ENCODE peak calls at places on chromosomes 7 and 10, in four cellular contexts. N is prostate gland, R is Caco-2, H is bronchial epithelial cell. K is an unnamed sample. For H3K36me3, the result is how much of the 10 kb centered on the place peaks cover.

GRCh38 chr7:75915416-75916156 is 631 bp downstream of the POR start:
- DNase-seq in N (peak), R (no peak), H (no peak), K (peak)

GRCh38 chr10:4088354-4089066 is 303.5 kb upstream of the KLF6 start:
- DNase-seq in N (no peak), R (no peak), H (no peak), K (no peak)

GRCh38 chr7:119964065-119964464 is 308.9 kb upstream of the KCND2 start:
- DNase-seq in N (no peak), R (no peak), H (no peak), K (no peak)

GRCh38 chr10:126749030-126749655 is 78.7 kb upstream of the C10orf90 start:
- DNase-seq in N (peak), R (peak), H (peak), K (no peak)

GRCh38 chr10:100829103-100829870 is 83.5 kb upstream of the SLF2 start:
- DNase-seq in N (no peak), R (peak), H (no peak), K (no peak)

GRCh38 chr7:108165726-108166125 is 35.6 kb upstream of the LAMB4 start:
- DNase-seq in N (no peak), R (no peak), H (no peak), K (no peak)

GRCh38 chr7:116810267-116811116 is 51.9 kb upstream of the CAPZA2 start:
- DNase-seq in N (no peak), R (peak), H (no peak), K (no peak)

GRCh38 chr7:103394566-103394965 is 47.1 kb downstream of the PSMC2 start:
- DNase-seq in N (no peak), R (no peak), H (no peak), K (no peak)

GRCh38 chr7:36526720-36527548 is 137.3 kb downstream of the ANLN start:
- DNase-seq in N (no peak), R (no peak), H (peak), K (no peak)

GRCh38 chr7:82405291-82405690 is 38.3 kb downstream of the CACNA2D1 start:
- DNase-seq in N (no peak), R (no peak), H (no peak), K (no peak)

GRCh38 chr7:117072620-117073118 is 119.4 kb downstream of the ST7 start:
- DNase-seq in N (peak), R (no peak), H (peak), K (peak)

GRCh38 chr7:107164092-107164491 is 4.7 kb upstream of the HBP1 start:
- DNase-seq in N (no peak), R (no peak), H (peak), K (no peak)

GRCh38 chr10:27369832-27370231 is 129.2 kb upstream of the ACBD5 start:
- DNase-seq in N (no peak), R (no peak), H (peak), K (no peak)

GRCh38 chr10:4586756-4587155 is 239.3 kb upstream of the AKR1E2 start:
- DNase-seq in N (no peak), R (no peak), H (no peak), K (no peak)

GRCh38 chr10:120212275-120212674 is 244.8 kb upstream of the PLPP4 start:
- DNase-seq in N (no peak), R (no peak), H (no peak), K (no peak)

GRCh38 chr10:49037187-49037586 is 78.1 kb downstream of the VSTM4 start:
- DNase-seq in N (no peak), R (no peak), H (peak), K (no peak)

GRCh38 chr10:81182296-81182695 is 644.6 kb downstream of the SH2D4B start:
- DNase-seq in N (no peak), R (no peak), H (no peak), K (no peak)

GRCh38 chr10:96636546-96636945 is 49.7 kb upstream of the TM9SF3 start:
- DNase-seq in N (no peak), R (no peak), H (no peak), K (no peak)

GRCh38 chr10:118873080-118873737 is 118.4 kb upstream of the CACUL1 start:
- DNase-seq in N (no peak), R (no peak), H (peak), K (no peak)

GRCh38 chr10:77545585-77545984 is 92.0 kb downstream of the KCNMA1 start:
- DNase-seq in N (no peak), R (no peak), H (no peak), K (no peak)

GRCh38 chr10:23293145-23293724 is 51.4 kb downstream of the C10orf67 start:
- DNase-seq in N (no peak), R (peak), H (peak), K (no peak)

GRCh38 chr7:155714702-155715101 is 70.2 kb downstream of the RBM33 start:
- DNase-seq in N (no peak), R (no peak), H (no peak), K (no peak)
- H3K36me3 ChIP-seq in N (under half), R (under half), H (under half), K (half or more)

GRCh38 chr7:96179863-96180262 is 142.0 kb downstream of the SLC25A13 start:
- DNase-seq in N (no peak), R (no peak), H (no peak), K (no peak)

GRCh38 chr7:96182424-96183158 is 139.3 kb downstream of the SLC25A13 start:
- DNase-seq in N (no peak), R (no peak), H (no peak), K (no peak)

GRCh38 chr7:96184783-96185182 is 137.1 kb downstream of the SLC25A13 start:
- DNase-seq in N (no peak), R (no peak), H (peak), K (no peak)

GRCh38 chr7:96181174-96181573 is 140.7 kb downstream of the SLC25A13 start:
- DNase-seq in N (no peak), R (no peak), H (no peak), K (no peak)

GRCh38 chr7:96183163-96183562 is 138.7 kb downstream of the SLC25A13 start:
- DNase-seq in N (no peak), R (no peak), H (no peak), K (no peak)
- H3K36me3 ChIP-seq in N (under half), R (under half), H (under half), K (under half)

DNA sequence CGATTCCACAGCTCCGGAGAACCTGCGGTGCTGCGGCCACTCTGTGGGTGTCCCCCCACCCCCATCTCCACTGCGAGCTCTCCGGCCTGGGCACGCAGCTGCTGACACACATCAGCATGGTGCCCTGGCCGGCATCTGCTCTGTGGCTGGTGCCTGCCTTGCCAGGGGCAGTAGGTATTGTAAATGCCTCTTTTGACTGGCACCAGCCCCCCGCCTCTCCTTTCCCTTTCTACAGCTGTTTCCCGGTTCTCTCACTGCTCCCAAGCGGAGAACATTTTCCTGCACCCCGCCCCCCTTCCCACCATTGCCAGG is 357.1 kb upstream of the ZNF32 start:
- DNase-seq in N (no peak), R (no peak), H (no peak), K (no peak)
- H3K36me3 ChIP-seq in N (under half), R (under half), H (under half), K (under half)

GRCh38 chr10:110509560-110509959 is 11.9 kb downstream of the DUSP5 start:
- DNase-seq in N (no peak), R (no peak), H (no peak), K (no peak)

GRCh38 chr10:110507303-110507702 is 9.6 kb downstream of the DUSP5 start:
- DNase-seq in N (no peak), R (no peak), H (no peak), K (no peak)

GRCh38 chr10:110508389-110508788 is 10.7 kb downstream of the DUSP5 start:
- DNase-seq in N (no peak), R (no peak), H (no peak), K (no peak)

GRCh38 chr10:110510086-110510485 is 12.4 kb downstream of the DUSP5 start:
- DNase-seq in N (no peak), R (no peak), H (no peak), K (no peak)

GRCh38 chr10:110508806-110509544 is 11.3 kb downstream of the DUSP5 start:
- DNase-seq in N (no peak), R (no peak), H (no peak), K (no peak)
- H3K36me3 ChIP-seq in N (under half), R (under half), H (under half), K (under half)

GRCh38 chr10:127963136-127963535 is 56.2 kb downstream of the PTPRE start:
- DNase-seq in N (no peak), R (no peak), H (no peak), K (no peak)
- H3K36me3 ChIP-seq in N (under half), R (under half), H (under half), K (under half)

GRCh38 chr7:151238924-151239836 is 6.9 kb downstream of the CHPF2 start:
- DNase-seq in N (no peak), R (no peak), H (no peak), K (no peak)

GRCh38 chr7:151239837-151240459 is 7.7 kb downstream of the CHPF2 start:
- DNase-seq in N (no peak), R (no peak), H (no peak), K (no peak)

GRCh38 chr7:151237244-151238189 is 5.2 kb downstream of the CHPF2 start:
- DNase-seq in N (no peak), R (no peak), H (no peak), K (no peak)

GRCh38 chr7:151236406-151236805 is 4.1 kb downstream of the CHPF2 start:
- DNase-seq in N (no peak), R (no peak), H (no peak), K (no peak)

DNA sequence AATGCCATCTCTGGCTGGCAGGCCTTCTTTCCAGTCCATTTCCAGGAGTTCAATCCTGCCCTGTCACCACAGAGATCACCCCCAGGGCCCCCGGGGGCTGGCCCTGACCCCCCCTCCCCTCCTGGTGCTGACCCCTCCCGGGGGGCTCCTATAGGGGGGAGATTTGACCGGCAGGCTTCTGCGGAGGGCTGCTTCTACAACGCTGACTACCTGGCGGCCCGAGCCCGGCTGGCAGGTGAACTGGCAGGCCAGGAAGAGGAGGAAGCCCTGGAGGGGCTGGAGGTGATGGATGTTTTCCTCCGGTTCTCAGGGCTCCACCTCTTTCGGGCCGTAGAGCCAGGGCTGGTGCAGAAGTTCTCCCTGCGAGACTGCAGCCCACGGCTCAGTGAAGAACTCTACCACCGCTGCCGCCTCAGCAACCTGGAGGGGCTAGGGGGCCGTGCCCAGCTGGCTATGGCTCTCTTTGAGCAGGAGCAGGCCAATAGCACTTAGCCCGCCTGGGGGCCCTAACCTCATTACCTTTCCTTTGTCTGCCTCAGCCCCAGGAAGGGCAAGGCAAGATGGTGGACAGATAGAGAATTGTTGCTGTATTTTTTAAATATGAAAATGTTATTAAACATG is 6.0 kb downstream of the CHPF2 start:
- DNase-seq in N (no peak), R (no peak), H (no peak), K (no peak)
- H3K36me3 ChIP-seq in N (under half), R (under half), H (under half), K (half or more)

DNA sequence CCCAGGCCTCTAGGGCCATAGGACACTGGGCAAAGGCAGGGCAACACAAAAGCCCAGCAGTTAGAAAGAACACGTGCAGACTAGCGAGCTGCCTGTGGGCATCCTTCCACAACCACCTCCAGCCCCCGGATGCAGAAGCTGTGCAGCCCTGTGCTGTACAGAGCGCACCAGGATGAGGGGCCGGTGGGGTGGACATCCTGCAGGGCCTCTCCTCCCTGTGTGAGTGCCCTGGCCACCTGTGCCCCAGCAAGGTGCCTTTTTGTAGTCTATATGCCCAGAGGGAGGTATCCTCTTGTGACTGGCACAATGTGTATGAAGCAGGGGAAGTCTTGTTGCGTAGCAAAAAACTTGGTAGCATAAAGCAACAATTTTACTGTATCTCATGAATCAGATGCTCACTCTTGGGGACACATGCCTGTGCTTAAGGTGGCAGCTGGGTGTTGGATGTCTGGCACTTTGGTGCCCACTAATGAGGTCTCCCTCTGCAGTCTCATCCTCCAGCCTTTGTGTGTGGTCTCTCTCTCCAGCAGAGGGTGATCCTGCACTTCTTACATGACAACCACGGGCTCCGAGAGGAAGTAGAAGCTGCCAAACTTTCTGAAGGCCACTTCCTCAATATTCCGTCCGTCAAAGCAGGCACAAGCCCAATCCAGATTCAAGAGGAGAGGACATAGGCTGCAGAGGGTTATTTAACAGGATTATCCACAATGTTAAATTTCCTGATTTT is 8.7 kb downstream of the NCAPG2 start:
- DNase-seq in N (peak), R (peak), H (peak), K (peak)
- H3K36me3 ChIP-seq in N (under half), R (under half), H (under half), K (under half)

GRCh38 chr7:155741061-155741460 is 71.2 kb downstream of the SHH start:
- DNase-seq in N (no peak), R (no peak), H (peak), K (no peak)
- H3K36me3 ChIP-seq in N (under half), R (under half), H (under half), K (half or more)

GRCh38 chr7:751826-752225 is 24.7 kb upstream of the PRKAR1B start:
- DNase-seq in N (no peak), R (no peak), H (no peak), K (peak)

GRCh38 chr7:750111-750905 is 23.2 kb upstream of the PRKAR1B start:
- DNase-seq in N (no peak), R (no peak), H (no peak), K (no peak)

GRCh38 chr7:748446-748845 is 21.4 kb upstream of the PRKAR1B start:
- DNase-seq in N (no peak), R (no peak), H (no peak), K (no peak)

GRCh38 chr7:747186-747585 is 20.1 kb upstream of the PRKAR1B start:
- DNase-seq in N (no peak), R (no peak), H (no peak), K (no peak)

GRCh38 chr7:749121-749520 is 22.0 kb upstream of the PRKAR1B start:
- DNase-seq in N (peak), R (no peak), H (no peak), K (peak)
- H3K36me3 ChIP-seq in N (under half), R (under half), H (under half), K (under half)

K was measured in tibial artery.